ENCODE peak calls at places on chromosomes 7 and 10, in four cellular contexts. Y is GM23248; V is AG04450; C is stimulated activated CD4-positive, alpha-beta T cell treated with anti-CD3 and anti-CD28 coated beads, Interleukin-15, amount 100 ng/mL, for 1 hour. I is an unnamed sample.
A peak's percentile ranks its signal among the peaks of the same experiment; 100 is the strongest.

GRCh38 chr10:48507933-48508830 is 96.7 kb downstream of the ARHGAP22 start:
- DNase-seq in V (no peak), Y (peak; percentile 34), C (no peak), I (peak; percentile 49)

GRCh38 chr10:110845756-110846620 is 25.7 kb upstream of the PDCD4 start:
- DNase-seq in Y (no peak), C (no peak), V (no peak), I (no peak)

GRCh38 chr10:48187713-48188541 is 86.6 kb downstream of the FRMPD2 start:
- DNase-seq in V (no peak), Y (no peak), C (no peak), I (no peak)

GRCh38 chr7:75891815-75892411 is 13.1 kb downstream of the RHBDD2 start:
- DNase-seq in C (no peak), Y (no peak), V (no peak), I (no peak)

GRCh38 chr7:99794585-99795502 is 10.9 kb upstream of the CYP3A4 start:
- DNase-seq in V (no peak), Y (peak; percentile 7), C (no peak), I (no peak)

GRCh38 chr10:79336276-79336675 is 11.0 kb upstream of the PPIF start:
- DNase-seq in V (no peak), C (no peak), Y (no peak), I (no peak)

GRCh38 chr10:102673961-102674511 is 29.8 kb downstream of the TRIM8 start:
- DNase-seq in V (no peak), Y (peak; percentile 74), C (peak; percentile 30), I (peak; percentile 72)

GRCh38 chr10:109962247-109962646 is 38.9 kb upstream of the XPNPEP1 start:
- DNase-seq in C (no peak), Y (peak; percentile 44), V (no peak), I (no peak)

GRCh38 chr10:76444034-76444800 is 1012.8 kb downstream of the LRMDA start:
- DNase-seq in Y (peak; percentile 75), V (no peak), C (no peak), I (peak; percentile 35)

GRCh38 chr10:17756557-17757208 is 4.7 kb downstream of the TMEM236 start:
- DNase-seq in V (no peak), C (no peak), Y (peak; percentile 41), I (no peak)

GRCh38 chr10:85602306-85602705 is 764.3 kb downstream of the GRID1 start:
- DNase-seq in Y (no peak), V (no peak), C (no peak), I (no peak)

GRCh38 chr10:128018236-128018635 is 108.0 kb downstream of the MKI67 start:
- DNase-seq in Y (no peak), C (no peak), V (no peak), I (no peak)

GRCh38 chr7:100271716-100272537 is 35.6 kb upstream of the SPDYE3 start:
- DNase-seq in C (peak; percentile 97), Y (peak; percentile 90), V (peak; percentile 87), I (peak; percentile 96)

GRCh38 chr10:101132636-101133473 is 1.8 kb downstream of the TLX1 start:
- DNase-seq in C (no peak), Y (no peak), V (no peak), I (no peak)

GRCh38 chr10:11261687-11262086 is 244.0 kb downstream of the CELF2 start:
- DNase-seq in Y (no peak), V (no peak), C (no peak), I (no peak)

GRCh38 chr10:8061274-8062211 is 7.1 kb downstream of the GATA3 start:
- DNase-seq in C (no peak), V (no peak), Y (no peak), I (no peak)

I was measured in AG20443.